ENCODE peak calls at places on chromosome 2, in ten cellular contexts. I is GM12878, F is transverse colon, M is breast epithelium, T is HCT116, X is upper lobe of left lung, U is Panc1, J is prostate gland, V is stomach, C is suprapubic skin. Y is an unnamed sample.

GRCh38 chr2:202113571-202114142 is 40.6 kb downstream of the KIAA2012 start:
- DNase-seq in C (no peak), V (no peak), F (no peak), J (peak; percentile 49), X (no peak), M (no peak), U (no peak), T (no peak), I (no peak), Y (no peak)

GRCh38 chr2:135586148-135586547 is 54.9 kb downstream of the R3HDM1 start:
- DNase-seq in V (no peak), F (no peak), J (no peak), C (no peak), U (no peak), I (no peak), X (no peak), M (no peak), T (no peak), Y (no peak)

GRCh38 chr2:174078275-174078674 is 113.1 kb upstream of the SP3 start:
- DNase-seq in M (no peak), F (no peak), V (no peak), T (no peak), C (no peak), X (no peak), I (no peak), U (no peak), J (no peak), Y (no peak)

GRCh38 chr2:128394004-128394730 is 75.5 kb upstream of the HS6ST1 start:
- DNase-seq in C (peak; percentile 26), X (no peak), V (peak; percentile 37), I (no peak), U (no peak), F (no peak), T (no peak), M (no peak), J (no peak), Y (no peak)

GRCh38 chr2:6773694-6774044 is 92.0 kb downstream of the CMPK2 start:
- DNase-seq in F (no peak), U (no peak), V (no peak), J (no peak), I (no peak), X (no peak), M (no peak), C (no peak), T (no peak), Y (no peak)

GRCh38 chr2:119448427-119449141 is 16.9 kb downstream of the TMEM37 start:
- DNase-seq in T (no peak), I (no peak), C (no peak), U (no peak), M (no peak), F (no peak), V (no peak), J (no peak), X (no peak), Y (no peak)

GRCh38 chr2:198309673-198310280 is 505.4 kb downstream of the PLCL1 start:
- DNase-seq in T (peak; percentile 37), V (peak; percentile 40), X (no peak), I (no peak), U (no peak), F (peak; percentile 73), C (no peak), J (no peak), M (no peak), Y (no peak)

GRCh38 chr2:174335605-174336402 is 1.1 kb downstream of the SP9 start:
- DNase-seq in I (no peak), X (peak; percentile 84), V (no peak), T (no peak), J (no peak), C (peak; percentile 69), U (no peak), M (no peak), F (no peak), Y (no peak)

GRCh38 chr2:126227250-126227649 is 428.7 kb upstream of the GYPC start:
- DNase-seq in V (no peak), J (no peak), M (no peak), U (no peak), T (no peak), I (no peak), F (no peak), X (no peak), C (no peak), Y (no peak)

GRCh38 chr2:7070483-7070882 is 153.3 kb downstream of the RNF144A start:
- DNase-seq in X (no peak), V (no peak), J (no peak), C (no peak), U (no peak), I (no peak), T (no peak), F (no peak), M (no peak), Y (no peak)

GRCh38 chr2:24492283-24493272 is 1.5 kb downstream of the NCOA1 start:
- DNase-seq in X (no peak), I (no peak), T (no peak), V (no peak), M (no peak), J (peak; percentile 12), C (no peak), F (peak; percentile 15), U (no peak), Y (no peak)

GRCh38 chr2:238216651-238217184 is 13.2 kb upstream of the ILKAP start:
- DNase-seq in U (no peak), V (no peak), T (no peak), F (no peak), X (no peak), J (no peak), I (no peak), C (no peak), M (no peak), Y (no peak)

GRCh38 chr2:172962824-172963223 is 112.8 kb upstream of the MAP3K20 start:
- DNase-seq in X (no peak), J (no peak), M (no peak), F (no peak), T (no peak), V (no peak), C (no peak), U (no peak), I (no peak), Y (no peak)
- H3K4me1 ChIP-seq in X (peaks cover 7% of the 10 kb centered on the region), J (no peaks in the 10 kb centered on the region), M (no peaks in the 10 kb centered on the region), F (peaks cover 4% of the 10 kb centered on the region), T (peaks cover 10% of the 10 kb centered on the region), V (peaks cover 6% of the 10 kb centered on the region), C (peaks cover 3% of the 10 kb centered on the region), U (peaks cover 10% of the 10 kb centered on the region), I (no peaks in the 10 kb centered on the region), Y (peaks cover 14% of the 10 kb centered on the region)

GRCh38 chr2:205747827-205748386 is 65.6 kb downstream of the NRP2 start:
- DNase-seq in M (no peak), V (no peak), C (no peak), X (no peak), J (no peak), T (no peak), I (no peak), F (no peak), U (no peak), Y (no peak)

GRCh38 chr2:205745661-205746407 is 63.5 kb downstream of the NRP2 start:
- DNase-seq in M (no peak), U (no peak), X (peak; percentile 77), J (no peak), I (no peak), T (no peak), V (no peak), F (no peak), C (no peak), Y (no peak)

GRCh38 chr2:205746408-205746785 is 64.1 kb downstream of the NRP2 start:
- DNase-seq in V (peak; percentile 63), U (no peak), J (peak; percentile 26), I (no peak), T (no peak), X (peak; percentile 31), F (peak; percentile 56), C (no peak), M (no peak), Y (no peak)

GRCh38 chr2:205749078-205749477 is 66.8 kb downstream of the NRP2 start:
- DNase-seq in C (no peak), U (no peak), V (no peak), I (no peak), J (no peak), M (no peak), T (no peak), X (no peak), F (no peak), Y (no peak)

DNA sequence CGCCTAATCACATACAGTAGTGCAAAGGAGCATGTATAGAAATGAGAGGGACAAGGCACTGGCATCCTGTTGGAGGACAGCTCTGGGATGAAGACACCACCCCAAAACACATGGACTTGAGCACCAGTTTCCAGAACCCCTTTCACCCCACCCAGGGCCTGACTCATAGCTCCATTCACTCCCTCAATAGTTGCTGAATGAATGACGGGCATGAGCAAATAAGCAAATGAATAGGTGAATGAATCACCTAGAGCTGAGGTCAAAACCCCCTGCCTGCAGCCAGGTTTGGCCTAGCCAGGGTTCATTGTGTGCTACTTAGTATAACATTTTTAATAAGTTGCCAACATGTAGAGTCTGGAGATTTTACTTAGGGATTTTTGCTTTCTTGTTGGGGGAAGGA is 66.4 kb downstream of the NRP2 start:
- DNase-seq in C (no peak), I (no peak), T (no peak), J (no peak), V (no peak), M (no peak), F (no peak), X (no peak), U (no peak), Y (no peak)
- TF ChIP-seq POLR2AphosphoS5 in C (no peak), I (no peak), T (no peak), J (no peak), V (peak; percentile 33), M (no peak), F (no peak), X (no peak), U (no peak), Y (no peak)

DNA sequence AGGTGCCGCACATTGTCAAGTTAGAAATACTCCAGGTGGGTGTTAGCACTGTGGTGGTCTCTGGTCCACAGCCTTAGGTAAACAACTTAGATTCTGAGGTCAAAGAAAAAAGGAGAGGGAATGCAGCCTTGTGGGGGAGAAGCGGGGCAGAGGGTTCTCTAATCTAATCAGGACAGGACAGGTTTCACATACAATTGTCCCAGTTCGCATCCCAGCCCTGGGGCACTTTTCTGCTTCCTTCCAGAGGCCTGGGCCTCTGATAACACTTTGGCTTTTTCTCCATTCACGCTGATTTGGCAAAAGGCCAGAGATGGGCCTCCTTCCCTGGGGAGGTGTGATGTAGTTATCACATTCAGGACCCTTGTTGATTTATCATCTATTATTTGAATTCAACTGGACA is 32.5 kb downstream of the SLC1A4 start:
- DNase-seq in X (no peak), I (no peak), C (no peak), T (no peak), V (no peak), F (no peak), M (no peak), U (no peak), J (no peak), Y (no peak)
- H3K36me3 ChIP-seq in X (peaks cover 8% of the 10 kb centered on the region), I (peaks cover 28% of the 10 kb centered on the region), C (peaks cover 30% of the 10 kb centered on the region), T (no peaks in the 10 kb centered on the region), V (peaks cover 62% of the 10 kb centered on the region), F (no peaks in the 10 kb centered on the region), M (no peaks in the 10 kb centered on the region), U (no peaks in the 10 kb centered on the region), J (no peaks in the 10 kb centered on the region), Y (peaks cover 13% of the 10 kb centered on the region)

DNA sequence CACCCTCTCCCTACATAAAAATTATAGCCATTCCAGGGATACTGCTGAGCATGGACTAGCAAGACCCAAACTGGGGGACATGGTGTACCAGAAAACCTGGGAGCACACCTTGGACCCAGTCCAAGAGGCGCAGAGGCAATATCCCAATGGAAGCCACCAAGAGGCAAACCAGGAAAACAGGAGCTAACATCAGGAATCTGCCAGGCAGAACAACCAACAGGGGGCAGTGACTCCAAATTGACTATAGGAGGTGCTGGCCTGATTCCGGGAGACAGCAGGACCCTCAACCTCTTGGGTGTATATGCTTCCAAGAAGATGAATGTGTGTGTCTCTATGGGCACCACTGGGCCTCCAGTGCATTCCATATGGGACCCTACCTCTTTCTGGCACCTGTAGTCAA is 172.7 kb upstream of the ARL4C start:
- DNase-seq in I (no peak), J (no peak), T (no peak), U (no peak), V (no peak), F (no peak), X (no peak), C (no peak), M (no peak), Y (no peak)
- H3K4me1 ChIP-seq in I (no peaks in the 10 kb centered on the region), J (no peaks in the 10 kb centered on the region), T (peaks cover 20% of the 10 kb centered on the region), U (no peaks in the 10 kb centered on the region), V (no peaks in the 10 kb centered on the region), F (no peaks in the 10 kb centered on the region), X (peaks cover 3% of the 10 kb centered on the region), C (no peaks in the 10 kb centered on the region), M (no peaks in the 10 kb centered on the region), Y (peaks cover 9% of the 10 kb centered on the region)

Y was measured in vagina.